ENCODE peak calls at places on chromosomes 12 and 14, in nine cellular contexts. R is tibial artery, E is GM23338, U is A549, A is endodermal cell, L is heart right ventricle, Y is ovary, P is psoas muscle, B is IMR-90. N is an unnamed sample.
A peak's percentile ranks its signal among the peaks of the same experiment; 100 is the strongest.

GRCh38 chr14:69863083-69863482 is 16.1 kb upstream of the SMOC1 start:
- DNase-seq in U (no peak), B (no peak), L (no peak), P (no peak), Y (no peak), R (no peak), E (no peak), A (no peak), N (no peak)

GRCh38 chr12:116381744-116382455 is 104.4 kb upstream of the MED13L start:
- DNase-seq in A (peak; percentile 94), U (peak; percentile 87), P (no peak), B (peak; percentile 98), E (peak; percentile 73), R (no peak), L (no peak), Y (peak; percentile 26), N (no peak)

GRCh38 chr14:54713364-54713763 is 146.4 kb downstream of the SAMD4A start:
- DNase-seq in P (no peak), A (no peak), L (no peak), E (no peak), U (no peak), B (peak; percentile 65), R (no peak), Y (no peak), N (no peak)

GRCh38 chr14:81981311-81981675 is 447.6 kb upstream of the SEL1L start:
- DNase-seq in L (no peak), P (no peak), E (no peak), Y (no peak), A (no peak), U (no peak), R (no peak), B (no peak), N (no peak)

GRCh38 chr12:3980504-3981272 is 107.5 kb upstream of the PARP11 start:
- DNase-seq in A (peak; percentile 30), Y (no peak), B (no peak), P (no peak), E (no peak), U (no peak), R (no peak), L (no peak), N (no peak)

GRCh38 chr14:22598099-22598895 is at the start of gene ABHD4:
- DNase-seq in R (peak; percentile 80), L (peak; percentile 86), A (peak; percentile 94), Y (peak; percentile 84), P (peak; percentile 92), E (peak; percentile 90), B (peak; percentile 42), U (peak; percentile 78), N (peak; percentile 69)

GRCh38 chr12:38508246-38508645 is 191.7 kb downstream of the ALG10B start:
- DNase-seq in P (no peak), B (no peak), E (no peak), L (no peak), R (no peak), A (peak; percentile 71), Y (no peak), U (no peak), N (no peak)

GRCh38 chr12:26940820-26941219 is 2.5 kb downstream of the FGFR1OP2 start:
- DNase-seq in P (no peak), U (no peak), A (no peak), L (no peak), Y (no peak), B (peak; percentile 15), R (no peak), E (no peak), N (no peak)

GRCh38 chr14:64704743-64705405 is 650 bp downstream of the PLEKHG3 start:
- DNase-seq in L (peak; percentile 49), U (no peak), A (peak; percentile 75), B (peak; percentile 15), E (no peak), Y (peak; percentile 65), P (no peak), R (peak; percentile 46), N (peak; percentile 43)

GRCh38 chr14:64703393-64704144 is 655 bp upstream of the PLEKHG3 start:
- DNase-seq in U (no peak), Y (no peak), E (peak; percentile 70), B (no peak), A (no peak), R (peak; percentile 20), P (no peak), L (no peak), N (no peak)

GRCh38 chr14:64705406-64706118 is 1.3 kb downstream of the PLEKHG3 start:
- DNase-seq in E (no peak), R (peak; percentile 66), U (no peak), Y (no peak), B (no peak), A (peak; percentile 61), P (no peak), L (peak; percentile 32), N (peak; percentile 28)

GRCh38 chr14:64702493-64703392 is 1.5 kb upstream of the PLEKHG3 start:
- DNase-seq in P (no peak), L (peak; percentile 20), U (no peak), R (peak; percentile 19), A (peak; percentile 96), Y (no peak), B (no peak), E (peak; percentile 98), N (no peak)

GRCh38 chr14:64704145-64704742 is at the start of gene PLEKHG3:
- DNase-seq in B (peak; percentile 69), E (peak; percentile 93), L (peak; percentile 85), P (peak; percentile 82), A (peak; percentile 94), Y (peak; percentile 89), U (peak; percentile 84), R (peak; percentile 60), N (peak; percentile 93)
- H3K4me3 ChIP-seq in B (peak within 1 kb of the TSS; percentile 82), E (peak within 1 kb of the TSS; percentile 86), L (peak within 1 kb of the TSS; percentile 89), P (peak within 1 kb of the TSS; percentile 89), A (peak within 1 kb of the TSS; percentile 89), Y (peak within 1 kb of the TSS; percentile 82), U (peak within 1 kb of the TSS; percentile 72), R (peak within 1 kb of the TSS; percentile 88), N (peak within 1 kb of the TSS; percentile 88)

GRCh38 chr14:103028161-103028767 is 29.1 kb downstream of the CDC42BPB start:
- DNase-seq in E (no peak), P (no peak), B (no peak), U (no peak), L (no peak), A (no peak), R (no peak), Y (no peak), N (no peak)

GRCh38 chr14:103026988-103027387 is 30.4 kb downstream of the CDC42BPB start:
- DNase-seq in R (no peak), P (no peak), A (no peak), B (no peak), L (no peak), E (no peak), Y (no peak), U (no peak), N (no peak)

GRCh38 chr14:103027451-103027850 is 29.9 kb downstream of the CDC42BPB start:
- DNase-seq in U (no peak), Y (no peak), L (no peak), B (no peak), A (no peak), P (no peak), E (no peak), R (no peak), N (no peak)

GRCh38 chr14:103029936-103030335 is 27.4 kb downstream of the CDC42BPB start:
- DNase-seq in B (no peak), L (no peak), A (no peak), R (no peak), U (no peak), E (no peak), Y (no peak), P (no peak), N (no peak)

DNA sequence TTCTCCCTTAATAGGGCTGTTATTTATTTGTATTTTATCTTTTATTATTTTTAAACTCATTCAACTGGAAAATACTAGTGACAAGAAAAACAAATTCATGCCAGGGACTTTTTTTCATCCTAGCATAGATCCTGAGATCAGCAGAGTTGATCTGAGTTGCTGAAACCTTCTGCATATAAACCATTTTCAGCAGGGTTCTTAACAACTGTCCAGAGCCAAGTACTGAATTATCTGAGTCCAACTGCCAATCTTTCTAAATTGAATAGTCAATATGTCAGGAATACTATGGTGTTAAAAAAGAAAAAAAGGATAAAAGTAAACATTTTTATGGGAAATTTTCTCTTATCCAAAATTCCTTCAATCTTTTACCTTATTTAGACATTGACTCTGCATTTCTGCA is 28.6 kb downstream of the CDC42BPB start:
- DNase-seq in R (no peak), L (no peak), A (no peak), Y (no peak), U (no peak), B (no peak), P (no peak), E (no peak), N (no peak)
- H3K4me1 ChIP-seq in R (peaks cover 69% of the 10 kb centered on the region), L (no peaks in the 10 kb centered on the region), A (no peaks in the 10 kb centered on the region), Y (peaks cover 10% of the 10 kb centered on the region), U (peaks cover 26% of the 10 kb centered on the region), B (peaks cover 16% of the 10 kb centered on the region), P (peaks cover 32% of the 10 kb centered on the region), E (peaks cover 10% of the 10 kb centered on the region), N (peaks cover 16% of the 10 kb centered on the region)

GRCh38 chr14:105470163-105470811 is 4.3 kb upstream of the CRIP2 start:
- DNase-seq in R (no peak), Y (no peak), P (no peak), A (no peak), U (no peak), L (no peak), B (no peak), E (peak; percentile 60), N (no peak)
- H3K4me3 ChIP-seq in R (no peak overlapping the region), Y (no peak overlapping the region), P (no peak overlapping the region), A (no peak overlapping the region), U (no peak overlapping the region), L (peak overlapping the region; percentile 20), B (no peak overlapping the region), E (no peak overlapping the region), N (no peak overlapping the region)

GRCh38 chr14:93263416-93263815 is 56.4 kb downstream of the UBR7 start:
- DNase-seq in U (no peak), Y (no peak), P (no peak), R (no peak), E (no peak), L (no peak), A (no peak), B (peak; percentile 47), N (no peak)

GRCh38 chr14:93266127-93266526 is 59.1 kb downstream of the UBR7 start:
- DNase-seq in E (no peak), Y (no peak), P (no peak), B (no peak), A (no peak), U (no peak), L (no peak), R (no peak), N (no peak)

GRCh38 chr14:93268406-93268805 is 61.4 kb downstream of the UBR7 start:
- DNase-seq in L (no peak), U (no peak), P (no peak), A (no peak), E (no peak), Y (no peak), R (no peak), B (no peak), N (no peak)

GRCh38 chr14:93267149-93267711 is 60.2 kb downstream of the UBR7 start:
- DNase-seq in B (no peak), L (no peak), U (no peak), P (no peak), Y (no peak), E (no peak), A (no peak), R (no peak), N (no peak)

DNA sequence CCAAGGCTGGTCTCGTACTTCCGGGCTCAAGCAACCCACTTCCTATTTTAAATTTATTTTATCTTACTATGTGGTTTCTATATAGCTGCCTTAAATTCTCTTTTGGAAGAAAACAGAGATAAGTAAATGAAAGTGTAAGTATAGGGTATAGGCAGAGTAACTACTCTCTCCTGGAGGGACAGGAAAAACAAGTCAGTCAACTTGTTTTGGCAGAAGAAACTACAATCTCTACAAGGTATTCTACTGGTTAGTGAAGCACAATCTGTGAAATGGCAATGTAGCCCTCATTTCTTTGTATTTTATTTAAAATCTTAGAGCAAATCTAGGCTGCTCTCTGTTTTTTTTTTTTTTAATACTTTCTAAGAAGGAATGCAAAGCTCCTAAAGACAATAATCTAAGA is 55.4 kb downstream of the UBR7 start:
- DNase-seq in A (no peak), U (no peak), E (no peak), P (no peak), Y (no peak), R (no peak), B (no peak), L (no peak), N (no peak)
- H3K4me1 ChIP-seq in A (peaks cover 4% of the 10 kb centered on the region), U (peaks cover 37% of the 10 kb centered on the region), E (no peaks in the 10 kb centered on the region), P (no peaks in the 10 kb centered on the region), Y (no peaks in the 10 kb centered on the region), R (no peaks in the 10 kb centered on the region), B (peaks cover 17% of the 10 kb centered on the region), L (no peaks in the 10 kb centered on the region), N (no peaks in the 10 kb centered on the region)

N was measured in BE2C.